ENCODE peak calls at places on chromosomes 7 and 10, in five cellular contexts. One of them, this sample, is unnamed.

GRCh38 chr7:47241112-47242065 is 340.5 kb downstream of the TNS3 start:
- DNase-seq in frontal cortex: no peak
- DNase-seq in lower leg skin: no peak
- DNase-seq in activated CD4-positive, alpha-beta T cell treated with anti-CD3 and anti-CD28 coated beads for 48 hours: no peak
- DNase-seq in MM.1S: no peak
- DNase-seq in this sample: no peak

GRCh38 chr10:79066460-79067240 is 2.1 kb upstream of the ZMIZ1 start:
- DNase-seq in activated CD4-positive, alpha-beta T cell treated with anti-CD3 and anti-CD28 coated beads for 48 hours: no peak
- DNase-seq in lower leg skin: no peak
- DNase-seq in MM.1S: peak
- DNase-seq in frontal cortex: peak
- DNase-seq in this sample: no peak

GRCh38 chr7:92968502-92968901 is 132.1 kb upstream of the CDK6 start:
- DNase-seq in lower leg skin: no peak
- DNase-seq in activated CD4-positive, alpha-beta T cell treated with anti-CD3 and anti-CD28 coated beads for 48 hours: no peak
- DNase-seq in frontal cortex: no peak
- DNase-seq in MM.1S: no peak
- DNase-seq in this sample: peak

GRCh38 chr7:152520861-152521302 is 85.1 kb upstream of the KMT2C start:
- DNase-seq in MM.1S: peak
- DNase-seq in activated CD4-positive, alpha-beta T cell treated with anti-CD3 and anti-CD28 coated beads for 48 hours: no peak
- DNase-seq in lower leg skin: no peak
- DNase-seq in frontal cortex: no peak
- DNase-seq in this sample: no peak

GRCh38 chr10:124565565-124566221 is 104.1 kb downstream of the LHPP start:
- DNase-seq in activated CD4-positive, alpha-beta T cell treated with anti-CD3 and anti-CD28 coated beads for 48 hours: no peak
- DNase-seq in frontal cortex: no peak
- DNase-seq in MM.1S: no peak
- DNase-seq in lower leg skin: no peak
- DNase-seq in this sample: peak

GRCh38 chr10:99983280-99983988 is 26.3 kb downstream of the DNMBP start:
- DNase-seq in MM.1S: no peak
- DNase-seq in activated CD4-positive, alpha-beta T cell treated with anti-CD3 and anti-CD28 coated beads for 48 hours: no peak
- DNase-seq in lower leg skin: peak
- DNase-seq in frontal cortex: no peak
- DNase-seq in this sample: no peak

GRCh38 chr10:46080886-46081285 is 34.8 kb upstream of the MSMB start:
- DNase-seq in frontal cortex: no peak
- DNase-seq in lower leg skin: no peak
- DNase-seq in MM.1S: no peak
- DNase-seq in activated CD4-positive, alpha-beta T cell treated with anti-CD3 and anti-CD28 coated beads for 48 hours: no peak
- DNase-seq in this sample: no peak

GRCh38 chr10:45380903-45381610 is 7.0 kb downstream of the ALOX5 start:
- DNase-seq in lower leg skin: no peak
- DNase-seq in activated CD4-positive, alpha-beta T cell treated with anti-CD3 and anti-CD28 coated beads for 48 hours: no peak
- DNase-seq in frontal cortex: no peak
- DNase-seq in MM.1S: no peak
- DNase-seq in this sample: no peak

GRCh38 chr10:82815680-82816079 is 940.7 kb downstream of the NRG3 start:
- DNase-seq in MM.1S: no peak
- DNase-seq in frontal cortex: no peak
- DNase-seq in lower leg skin: no peak
- DNase-seq in activated CD4-positive, alpha-beta T cell treated with anti-CD3 and anti-CD28 coated beads for 48 hours: no peak
- DNase-seq in this sample: no peak

GRCh38 chr7:94368371-94368791 is 26.3 kb upstream of the COL1A2 start:
- DNase-seq in activated CD4-positive, alpha-beta T cell treated with anti-CD3 and anti-CD28 coated beads for 48 hours: no peak
- DNase-seq in lower leg skin: no peak
- DNase-seq in frontal cortex: no peak
- DNase-seq in MM.1S: no peak
- DNase-seq in this sample: no peak

GRCh38 chr10:117647306-117647705 is 104.8 kb downstream of the EMX2 start:
- DNase-seq in MM.1S: no peak
- DNase-seq in lower leg skin: no peak
- DNase-seq in activated CD4-positive, alpha-beta T cell treated with anti-CD3 and anti-CD28 coated beads for 48 hours: no peak
- DNase-seq in frontal cortex: no peak
- DNase-seq in this sample: no peak

This sample was measured in GM12865.